ENCODE peak calls at places on chromosomes 12 and 14, in six cellular contexts. V is NCI-H1417, M is upper lobe of left lung, X is head of caudate nucleus, A is progenitor cell of endocrine pancreas, S is NCI-H345. B is an unnamed sample.

GRCh38 chr12:74725154-74725553 is 187.5 kb downstream of the ATXN7L3B start:
- DNase-seq in V (no peak), M (no peak), X (no peak), A (no peak), S (no peak), B (no peak)

GRCh38 chr12:20282411-20282810 is 85.9 kb upstream of the PDE3A start:
- DNase-seq in V (no peak), M (no peak), X (no peak), A (no peak), S (no peak), B (no peak)

GRCh38 chr12:50164963-50165362 is 2.2 kb downstream of the CERS5 start:
- DNase-seq in V (no peak), M (no peak), X (no peak), A (no peak), S (no peak), B (no peak)

GRCh38 chr14:91264151-91265150 is 19.9 kb upstream of the GPR68 start:
- DNase-seq in V (peak), M (no peak), X (no peak), A (no peak), S (no peak), B (no peak)

GRCh38 chr12:120725659-120726509 is at the start of gene ACADS:
- DNase-seq in V (peak), M (peak), X (peak), A (peak), S (peak), B (peak)

GRCh38 chr12:130044991-130045621 is 117.2 kb upstream of the FZD10 start:
- DNase-seq in V (peak), M (no peak), X (no peak), A (peak), S (peak), B (no peak)

GRCh38 chr14:34103176-34103575 is 152.3 kb upstream of the EGLN3 start:
- DNase-seq in V (no peak), M (no peak), X (no peak), A (no peak), S (no peak), B (no peak)

GRCh38 chr14:70748422-70748821 is 60.9 kb downstream of the MAP3K9 start:
- DNase-seq in V (no peak), M (no peak), X (no peak), A (no peak), S (no peak), B (no peak)

GRCh38 chr14:60773558-60773957 is 39.0 kb downstream of the MNAT1 start:
- DNase-seq in V (no peak), M (no peak), X (no peak), A (no peak), S (no peak), B (no peak)